ENCODE peak calls at places on chromosomes 3 and 15, in five cellular contexts. K is skeletal muscle cell; E is omental fat pad; J is effector CD4-positive, alpha-beta T cell; B is ELF-1. U is an unnamed sample.

GRCh38 chr15:40776537-40777141 is 6.9 kb downstream of the C15orf62 start:
- DNase-seq in K (no peak), J (no peak), E (no peak), B (no peak), U (no peak)

GRCh38 chr3:17740703-17741102 is 1.7 kb downstream of the TBC1D5 start:
- DNase-seq in K (no peak), B (peak), E (no peak), J (no peak), U (no peak)

GRCh38 chr3:153896197-153896596 is 225.0 kb upstream of the ARHGEF26 start:
- DNase-seq in E (no peak), J (no peak), B (no peak), K (no peak), U (no peak)

GRCh38 chr15:101407439-101407838 is 82.1 kb downstream of the PCSK6 start:
- DNase-seq in E (no peak), J (no peak), B (no peak), K (no peak), U (no peak)

GRCh38 chr3:72448375-72448823 is 399.8 kb downstream of the SHQ1 start:
- DNase-seq in B (peak), K (no peak), E (no peak), J (no peak), U (no peak)

GRCh38 chr3:194271459-194272035 is 79.6 kb downstream of the CPN2 start:
- DNase-seq in E (peak), J (no peak), B (no peak), K (no peak), U (no peak)

GRCh38 chr15:80015156-80015555 is 44.2 kb upstream of the BCL2A1 start:
- DNase-seq in E (no peak), J (no peak), K (no peak), B (no peak), U (no peak)

GRCh38 chr3:95394286-95394685 is 1331.4 kb downstream of the NSUN3 start:
- DNase-seq in K (no peak), B (no peak), J (no peak), E (no peak), U (no peak)

GRCh38 chr15:64490598-64491259 is 30.4 kb downstream of the ZNF609 start:
- DNase-seq in B (no peak), J (no peak), E (no peak), K (no peak), U (no peak)

GRCh38 chr3:166864473-166865467 is 515.3 kb downstream of the ZBBX start:
- DNase-seq in K (no peak), B (no peak), E (no peak), J (no peak), U (no peak)

GRCh38 chr3:24220859-24221657 is 273.6 kb downstream of the THRB start:
- DNase-seq in J (no peak), B (peak), K (peak), E (no peak), U (no peak)

GRCh38 chr15:90465930-90466567 is 63.7 kb upstream of the CRTC3 start:
- DNase-seq in K (no peak), E (no peak), J (no peak), B (no peak), U (no peak)

GRCh38 chr3:171704002-171704401 is 106.3 kb downstream of the PLD1 start:
- DNase-seq in J (no peak), E (no peak), B (peak), K (no peak), U (no peak)

GRCh38 chr3:80367149-80367548 is 599.4 kb upstream of the ROBO1 start:
- DNase-seq in B (no peak), K (no peak), E (no peak), J (no peak), U (no peak)

GRCh38 chr3:72372161-72372560 is 476.1 kb downstream of the SHQ1 start:
- DNase-seq in B (no peak), J (no peak), E (no peak), K (no peak), U (no peak)

GRCh38 chr15:39792954-39793353 is 10.3 kb upstream of the FSIP1 start:
- DNase-seq in K (no peak), J (no peak), E (no peak), B (no peak), U (no peak)

GRCh38 chr3:70138606-70139005 is 139.1 kb downstream of the SAMMSON start:
- DNase-seq in E (no peak), J (no peak), B (no peak), K (no peak), U (no peak)

GRCh38 chr15:34890424-34890823 is 79.1 kb downstream of the AQR start:
- DNase-seq in E (no peak), K (no peak), J (no peak), B (no peak), U (no peak)

GRCh38 chr3:194440756-194441155 is 41.7 kb upstream of the GP5 start:
- DNase-seq in B (no peak), J (no peak), E (no peak), K (no peak), U (no peak)